ENCODE peak calls at places on chromosomes 1 and 21, in seven cellular contexts. N, X, R, L, M, F and E are unnamed samples.

GRCh38 chr1:116485071-116485735 is 85.6 kb downstream of the CD58 start:
- DNase-seq in N (peak; percentile 90), X (peak; percentile 95), R (peak; percentile 94), L (peak; percentile 91), M (peak; percentile 81), F (peak; percentile 70), E (peak; percentile 95)

GRCh38 chr1:36107394-36107793 is 17.6 kb downstream of the COL8A2 start:
- DNase-seq in N (no peak), X (no peak), R (no peak), L (no peak), M (no peak), F (no peak), E (no peak)

GRCh38 chr1:103788377-103788776 is 38.7 kb downstream of the AMY1C start:
- DNase-seq in N (no peak), X (no peak), R (no peak), L (no peak), M (no peak), F (no peak), E (no peak)

GRCh38 chr1:12285496-12286143 is 55.8 kb downstream of the VPS13D start:
- DNase-seq in N (no peak), X (no peak), R (no peak), L (no peak), M (no peak), F (no peak), E (no peak)

GRCh38 chr1:205597691-205598314 is 34.0 kb downstream of the ELK4 start:
- DNase-seq in N (no peak), X (no peak), R (no peak), L (no peak), M (no peak), F (no peak), E (no peak)

GRCh38 chr1:93317207-93317606 is 28.5 kb upstream of the DR1 start:
- DNase-seq in N (no peak), X (no peak), R (no peak), L (peak; percentile 63), M (no peak), F (no peak), E (no peak)

GRCh38 chr1:174118726-174119125 is 40.6 kb upstream of the RABGAP1L start:
- DNase-seq in N (no peak), X (no peak), R (no peak), L (no peak), M (no peak), F (no peak), E (no peak)

GRCh38 chr1:204523605-204524215 is 7.5 kb downstream of the MDM4 start:
- DNase-seq in N (no peak), X (no peak), R (no peak), L (no peak), M (no peak), F (no peak), E (no peak)

GRCh38 chr21:43850728-43851295 is 14.2 kb upstream of the AGPAT3 start:
- DNase-seq in N (no peak), X (no peak), R (no peak), L (no peak), M (no peak), F (no peak), E (peak; percentile 10)

GRCh38 chr1:150083907-150084306 is 16.3 kb downstream of the VPS45 start:
- DNase-seq in N (no peak), X (no peak), R (no peak), L (no peak), M (no peak), F (no peak), E (no peak)

GRCh38 chr1:51316113-51316763 is 14.1 kb downstream of the TTC39A start:
- DNase-seq in N (peak; percentile 48), X (no peak), R (peak; percentile 55), L (peak; percentile 43), M (no peak), F (no peak), E (no peak)

GRCh38 chr21:27704567-27705166 is 737.8 kb upstream of the ADAMTS5 start:
- DNase-seq in N (no peak), X (no peak), R (no peak), L (no peak), M (no peak), F (no peak), E (no peak)

GRCh38 chr1:3599286-3599811 is 12.0 kb downstream of the MEGF6 start:
- DNase-seq in N (no peak), X (peak; percentile 69), R (peak; percentile 77), L (no peak), M (no peak), F (no peak), E (no peak)

GRCh38 chr1:107914144-107914543 is 50.8 kb downstream of the VAV3 start:
- DNase-seq in N (no peak), X (no peak), R (no peak), L (no peak), M (no peak), F (no peak), E (no peak)

GRCh38 chr1:212434992-212435391 is 2.3 kb downstream of the NENF start:
- DNase-seq in N (no peak), X (no peak), R (no peak), L (no peak), M (no peak), F (no peak), E (no peak)

GRCh38 chr1:212432163-212432705 is 486 bp upstream of the NENF start:
- DNase-seq in N (no peak), X (no peak), R (no peak), L (no peak), M (no peak), F (no peak), E (no peak)

GRCh38 chr1:212431656-212432055 is 1.1 kb upstream of the NENF start:
- DNase-seq in N (no peak), X (no peak), R (no peak), L (no peak), M (no peak), F (no peak), E (no peak)

GRCh38 chr1:212432706-212433576 is at the start of gene NENF:
- DNase-seq in N (peak; percentile 88), X (peak; percentile 90), R (peak; percentile 93), L (peak; percentile 91), M (peak; percentile 60), F (no peak), E (peak; percentile 95)

GRCh38 chr1:212433577-212434462 is 1.1 kb downstream of the NENF start:
- DNase-seq in N (no peak), X (no peak), R (no peak), L (no peak), M (no peak), F (no peak), E (peak; percentile 62)
- H3K4me3 ChIP-seq in N (peak overlapping the region; percentile 98), X (peak overlapping the region; percentile 90), R (peak overlapping the region; percentile 67), L (peak overlapping the region; percentile 94), M (peak overlapping the region; percentile 67), F (peak overlapping the region; percentile 50), E (peak overlapping the region; percentile 63)

GRCh38 chr1:230679131-230679530 is 34.8 kb downstream of the AGT start:
- DNase-seq in N (no peak), X (no peak), R (no peak), L (no peak), M (no peak), F (no peak), E (no peak)
- H3K36me3 ChIP-seq in N (peaks cover 35% of the 10 kb centered on the region), X (peaks cover 80% of the 10 kb centered on the region), R (peaks cover 82% of the 10 kb centered on the region), L (peaks cover 9% of the 10 kb centered on the region), M (peaks cover 50% of the 10 kb centered on the region), F (peaks cover 55% of the 10 kb centered on the region), E (peaks cover 100% of the 10 kb centered on the region)

GRCh38 chr1:32953495-32953894 is 11.1 kb downstream of the RNF19B start:
- DNase-seq in N (no peak), X (no peak), R (no peak), L (no peak), M (no peak), F (no peak), E (no peak)
- H3K27ac ChIP-seq in N (no peak overlapping the region), X (no peak overlapping the region), R (no peak overlapping the region), L (no peak overlapping the region), M (no peak overlapping the region), F (no peak overlapping the region), E (no peak overlapping the region)

GRCh38 chr1:218315638-218316037 is 29.5 kb upstream of the TGFB2 start:
- DNase-seq in N (no peak), X (no peak), R (no peak), L (no peak), M (no peak), F (no peak), E (no peak)
- H3K4me3 ChIP-seq in N (no peak overlapping the region), X (no peak overlapping the region), R (no peak overlapping the region), L (no peak overlapping the region), M (no peak overlapping the region), F (no peak overlapping the region), E (no peak overlapping the region)

DNA sequence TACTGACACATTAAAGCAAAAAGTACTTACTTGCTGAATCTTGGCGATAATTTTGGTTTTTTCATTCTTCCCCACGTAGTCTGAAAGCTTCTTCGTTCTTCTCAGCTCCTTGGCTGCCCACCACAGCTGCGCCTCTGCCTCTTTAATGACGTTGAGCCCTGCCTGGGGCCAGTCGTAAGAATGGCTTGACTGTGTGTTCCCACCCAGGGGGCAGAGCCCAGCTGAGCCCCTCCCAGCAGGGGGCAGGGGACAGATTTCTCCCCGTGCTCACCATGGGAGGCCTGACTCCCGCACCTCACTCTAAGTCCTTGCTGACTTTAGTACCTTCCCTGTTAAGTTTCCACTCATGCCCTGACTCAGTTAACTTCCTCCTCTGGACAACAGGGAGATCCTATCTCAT is 9.0 kb downstream of the CFAP298 start:
- DNase-seq in N (no peak), X (no peak), R (no peak), L (no peak), M (no peak), F (no peak), E (no peak)
- H3K36me3 ChIP-seq in N (peaks cover 63% of the 10 kb centered on the region), X (peaks cover 83% of the 10 kb centered on the region), R (peaks cover 83% of the 10 kb centered on the region), L (peaks cover 7% of the 10 kb centered on the region), M (peaks cover 63% of the 10 kb centered on the region), F (peaks cover 22% of the 10 kb centered on the region), E (no peaks in the 10 kb centered on the region)